ENCODE peak calls at places on chromosomes 16 and 17, in eight cellular contexts. One of them, this sample, is unnamed.
A peak's percentile ranks its signal among the peaks of the same experiment; 100 is the strongest.

GRCh38 chr16:72111653-72112451 is 18.2 kb downstream of the DHX38 start:
- DNase-seq in HCEC 1CT: no peak
- DNase-seq in left lung: peak; percentile 14
- DNase-seq in GM20000: no peak
- DNase-seq in LHCN-M2: no peak
- DNase-seq in COR-L47: no peak
- DNase-seq in stomach: no peak
- DNase-seq in stimulated activated CD4-positive, alpha-beta T cell treated with anti-CD3 and anti-CD28 coated beads, Interleukin-1b, Interleukin-23, amount 100 ng/mL, for 1 hour: no peak
- DNase-seq in this sample: no peak

GRCh38 chr17:28862497-28862896 is 7.7 kb downstream of the ERAL1 start:
- DNase-seq in HCEC 1CT: no peak
- DNase-seq in left lung: no peak
- DNase-seq in GM20000: no peak
- DNase-seq in LHCN-M2: no peak
- DNase-seq in COR-L47: no peak
- DNase-seq in stomach: no peak
- DNase-seq in stimulated activated CD4-positive, alpha-beta T cell treated with anti-CD3 and anti-CD28 coated beads, Interleukin-1b, Interleukin-23, amount 100 ng/mL, for 1 hour: no peak
- DNase-seq in this sample: no peak

GRCh38 chr16:9846362-9847099 is 335.7 kb downstream of the GRIN2A start:
- DNase-seq in HCEC 1CT: peak; percentile 32
- DNase-seq in left lung: no peak
- DNase-seq in GM20000: no peak
- DNase-seq in LHCN-M2: peak; percentile 10
- DNase-seq in COR-L47: no peak
- DNase-seq in stomach: no peak
- DNase-seq in stimulated activated CD4-positive, alpha-beta T cell treated with anti-CD3 and anti-CD28 coated beads, Interleukin-1b, Interleukin-23, amount 100 ng/mL, for 1 hour: no peak
- DNase-seq in this sample: no peak

GRCh38 chr17:12342609-12343248 is 322.1 kb downstream of the MAP2K4 start:
- DNase-seq in HCEC 1CT: peak; percentile 33
- DNase-seq in left lung: no peak
- DNase-seq in GM20000: peak; percentile 52
- DNase-seq in LHCN-M2: no peak
- DNase-seq in COR-L47: no peak
- DNase-seq in stomach: peak; percentile 62
- DNase-seq in stimulated activated CD4-positive, alpha-beta T cell treated with anti-CD3 and anti-CD28 coated beads, Interleukin-1b, Interleukin-23, amount 100 ng/mL, for 1 hour: no peak
- DNase-seq in this sample: no peak

GRCh38 chr16:27408012-27408601 is 6.1 kb downstream of the IL21R start:
- DNase-seq in HCEC 1CT: no peak
- DNase-seq in left lung: no peak
- DNase-seq in GM20000: peak; percentile 42
- DNase-seq in LHCN-M2: peak; percentile 88
- DNase-seq in COR-L47: no peak
- DNase-seq in stomach: no peak
- DNase-seq in stimulated activated CD4-positive, alpha-beta T cell treated with anti-CD3 and anti-CD28 coated beads, Interleukin-1b, Interleukin-23, amount 100 ng/mL, for 1 hour: no peak
- DNase-seq in this sample: no peak

GRCh38 chr16:57593021-57593420 is 35.4 kb upstream of the ADGRG1 start:
- DNase-seq in HCEC 1CT: no peak
- DNase-seq in left lung: peak; percentile 21
- DNase-seq in GM20000: no peak
- DNase-seq in LHCN-M2: no peak
- DNase-seq in COR-L47: no peak
- DNase-seq in stomach: no peak
- DNase-seq in stimulated activated CD4-positive, alpha-beta T cell treated with anti-CD3 and anti-CD28 coated beads, Interleukin-1b, Interleukin-23, amount 100 ng/mL, for 1 hour: no peak
- DNase-seq in this sample: no peak

GRCh38 chr17:79622776-79623175 is 11.9 kb upstream of the RBFOX3 start:
- DNase-seq in HCEC 1CT: no peak
- DNase-seq in left lung: peak; percentile 3
- DNase-seq in GM20000: no peak
- DNase-seq in LHCN-M2: no peak
- DNase-seq in COR-L47: no peak
- DNase-seq in stomach: no peak
- DNase-seq in stimulated activated CD4-positive, alpha-beta T cell treated with anti-CD3 and anti-CD28 coated beads, Interleukin-1b, Interleukin-23, amount 100 ng/mL, for 1 hour: no peak
- DNase-seq in this sample: no peak

GRCh38 chr16:53913082-53913870 is 209.3 kb downstream of the FTO start:
- DNase-seq in HCEC 1CT: peak; percentile 79
- DNase-seq in left lung: no peak
- DNase-seq in GM20000: no peak
- DNase-seq in LHCN-M2: peak; percentile 95
- DNase-seq in COR-L47: peak; percentile 43
- DNase-seq in stomach: no peak
- DNase-seq in stimulated activated CD4-positive, alpha-beta T cell treated with anti-CD3 and anti-CD28 coated beads, Interleukin-1b, Interleukin-23, amount 100 ng/mL, for 1 hour: no peak
- DNase-seq in this sample: peak; percentile 85

GRCh38 chr17:63246344-63246743 is 199.8 kb downstream of the CYB561 start:
- DNase-seq in HCEC 1CT: peak; percentile 37
- DNase-seq in left lung: no peak
- DNase-seq in GM20000: no peak
- DNase-seq in LHCN-M2: no peak
- DNase-seq in COR-L47: no peak
- DNase-seq in stomach: no peak
- DNase-seq in stimulated activated CD4-positive, alpha-beta T cell treated with anti-CD3 and anti-CD28 coated beads, Interleukin-1b, Interleukin-23, amount 100 ng/mL, for 1 hour: no peak
- DNase-seq in this sample: no peak

GRCh38 chr16:57699899-57700298 is 5.3 kb downstream of the DRC7 start:
- DNase-seq in HCEC 1CT: no peak
- DNase-seq in left lung: no peak
- DNase-seq in GM20000: no peak
- DNase-seq in LHCN-M2: no peak
- DNase-seq in COR-L47: no peak
- DNase-seq in stomach: peak; percentile 17
- DNase-seq in stimulated activated CD4-positive, alpha-beta T cell treated with anti-CD3 and anti-CD28 coated beads, Interleukin-1b, Interleukin-23, amount 100 ng/mL, for 1 hour: no peak
- DNase-seq in this sample: no peak

GRCh38 chr16:86931410-86931941 is 353.1 kb downstream of the FOXL1 start:
- DNase-seq in HCEC 1CT: peak; percentile 46
- DNase-seq in left lung: no peak
- DNase-seq in GM20000: no peak
- DNase-seq in LHCN-M2: peak; percentile 31
- DNase-seq in COR-L47: no peak
- DNase-seq in stomach: no peak
- DNase-seq in stimulated activated CD4-positive, alpha-beta T cell treated with anti-CD3 and anti-CD28 coated beads, Interleukin-1b, Interleukin-23, amount 100 ng/mL, for 1 hour: no peak
- DNase-seq in this sample: peak; percentile 68

GRCh38 chr16:61014869-61015268 is 1021.4 kb downstream of the CDH8 start:
- DNase-seq in HCEC 1CT: no peak
- DNase-seq in left lung: no peak
- DNase-seq in GM20000: no peak
- DNase-seq in LHCN-M2: no peak
- DNase-seq in COR-L47: no peak
- DNase-seq in stomach: no peak
- DNase-seq in stimulated activated CD4-positive, alpha-beta T cell treated with anti-CD3 and anti-CD28 coated beads, Interleukin-1b, Interleukin-23, amount 100 ng/mL, for 1 hour: no peak
- DNase-seq in this sample: no peak

GRCh38 chr16:81997738-81998137 is 13.5 kb downstream of the SDR42E1 start:
- DNase-seq in HCEC 1CT: peak; percentile 80
- DNase-seq in left lung: no peak
- DNase-seq in GM20000: no peak
- DNase-seq in LHCN-M2: peak; percentile 83
- DNase-seq in COR-L47: no peak
- DNase-seq in stomach: no peak
- DNase-seq in stimulated activated CD4-positive, alpha-beta T cell treated with anti-CD3 and anti-CD28 coated beads, Interleukin-1b, Interleukin-23, amount 100 ng/mL, for 1 hour: no peak
- DNase-seq in this sample: peak; percentile 40

GRCh38 chr16:24396350-24397271 is 140.5 kb downstream of the CACNG3 start:
- DNase-seq in HCEC 1CT: no peak
- DNase-seq in left lung: no peak
- DNase-seq in GM20000: no peak
- DNase-seq in LHCN-M2: no peak
- DNase-seq in COR-L47: no peak
- DNase-seq in stomach: no peak
- DNase-seq in stimulated activated CD4-positive, alpha-beta T cell treated with anti-CD3 and anti-CD28 coated beads, Interleukin-1b, Interleukin-23, amount 100 ng/mL, for 1 hour: no peak
- DNase-seq in this sample: no peak